ENCODE peak calls at places on chromosomes 16 and 17, in seven cellular contexts. X, Q, L, H, K, S and P are unnamed samples.
A peak's percentile ranks its signal among the peaks of the same experiment; 100 is the strongest.

GRCh38 chr16:9159839-9160550 is 68.6 kb downstream of the HAPSTR1 start:
- DNase-seq in X (peak; percentile 44), Q (peak; percentile 59), L (peak; percentile 50), H (no peak), K (peak; percentile 70), S (peak; percentile 82), P (peak; percentile 51)

GRCh38 chr17:64048805-64049204 is 28.4 kb upstream of the ICAM2 start:
- DNase-seq in X (no peak), Q (no peak), L (no peak), H (no peak), K (no peak), S (no peak), P (no peak)

GRCh38 chr16:11306997-11307638 is 26.0 kb upstream of the PRM1 start:
- DNase-seq in X (no peak), Q (no peak), L (no peak), H (no peak), K (no peak), S (no peak), P (peak; percentile 46)

GRCh38 chr17:73497721-73498120 is 146.5 kb downstream of the SDK2 start:
- DNase-seq in X (no peak), Q (no peak), L (no peak), H (no peak), K (no peak), S (no peak), P (no peak)

GRCh38 chr16:23025692-23026305 is 123.5 kb downstream of the USP31 start:
- DNase-seq in X (no peak), Q (no peak), L (no peak), H (no peak), K (no peak), S (no peak), P (peak; percentile 11)

GRCh38 chr17:39064374-39064773 is 87.1 kb downstream of the PLXDC1 start:
- DNase-seq in X (no peak), Q (peak; percentile 45), L (peak; percentile 32), H (no peak), K (no peak), S (no peak), P (no peak)

GRCh38 chr17:82937411-82938371 is 97.9 kb upstream of the ZNF750 start:
- DNase-seq in X (no peak), Q (no peak), L (no peak), H (peak; percentile 45), K (peak; percentile 36), S (no peak), P (no peak)

GRCh38 chr17:82881900-82882714 is 42.3 kb upstream of the ZNF750 start:
- DNase-seq in X (no peak), Q (no peak), L (no peak), H (no peak), K (peak; percentile 84), S (no peak), P (peak; percentile 80)

GRCh38 chr17:28173801-28174200 is 131.3 kb downstream of the NLK start:
- DNase-seq in X (no peak), Q (no peak), L (peak; percentile 57), H (no peak), K (no peak), S (no peak), P (peak; percentile 77)

GRCh38 chr16:27779719-27780161 is 229.8 kb downstream of the KATNIP start:
- DNase-seq in X (peak; percentile 17), Q (peak; percentile 56), L (peak; percentile 50), H (no peak), K (peak; percentile 60), S (peak; percentile 84), P (peak; percentile 33)

GRCh38 chr17:82497483-82498405 is 21.8 kb upstream of the FOXK2 start:
- DNase-seq in X (no peak), Q (peak; percentile 44), L (peak; percentile 48), H (no peak), K (peak; percentile 66), S (peak; percentile 76), P (peak; percentile 83)

GRCh38 chr16:75727221-75727620 is 931 bp upstream of the CPHXL start:
- DNase-seq in X (no peak), Q (no peak), L (no peak), H (no peak), K (peak; percentile 79), S (no peak), P (no peak)

GRCh38 chr16:29662729-29663019 is 373 bp upstream of the SPN start:
- DNase-seq in X (no peak), Q (no peak), L (no peak), H (no peak), K (no peak), S (no peak), P (no peak)

GRCh38 chr17:17314501-17315071 is 11.4 kb downstream of the NT5M start:
- DNase-seq in X (no peak), Q (no peak), L (no peak), H (no peak), K (no peak), S (no peak), P (no peak)

GRCh38 chr16:57645691-57646387 is 17.4 kb downstream of the ADGRG1 start:
- DNase-seq in X (no peak), Q (no peak), L (peak; percentile 72), H (no peak), K (no peak), S (no peak), P (no peak)

GRCh38 chr16:12337776-12338655 is 361.5 kb downstream of the SNX29 start:
- DNase-seq in X (no peak), Q (peak; percentile 35), L (no peak), H (no peak), K (no peak), S (no peak), P (no peak)

GRCh38 chr16:65767125-65767524 is 599.4 kb upstream of the CDH5 start:
- DNase-seq in X (no peak), Q (no peak), L (no peak), H (no peak), K (no peak), S (peak; percentile 71), P (no peak)

GRCh38 chr17:61395983-61396585 is 3.6 kb upstream of the TBX2 start:
- DNase-seq in X (no peak), Q (no peak), L (no peak), H (no peak), K (no peak), S (peak; percentile 50), P (no peak)

GRCh38 chr17:142102-142661 is 4.8 kb downstream of the SCGB1C2 start:
- DNase-seq in X (peak; percentile 3), Q (peak; percentile 5), L (peak; percentile 17), H (peak; percentile 56), K (peak; percentile 72), S (no peak), P (no peak)

GRCh38 chr17:32323784-32324590 is 18.0 kb downstream of the C17orf75 start:
- DNase-seq in X (peak; percentile 65), Q (no peak), L (no peak), H (no peak), K (no peak), S (peak; percentile 60), P (peak; percentile 34)

GRCh38 chr16:89723279-89724250 is 2.2 kb downstream of the ZNF276 start:
- DNase-seq in X (no peak), Q (peak; percentile 45), L (peak; percentile 47), H (no peak), K (no peak), S (no peak), P (no peak)

GRCh38 chr17:77116371-77116860 is 24.4 kb upstream of the SEC14L1 start:
- DNase-seq in X (peak; percentile 53), Q (no peak), L (no peak), H (no peak), K (no peak), S (no peak), P (no peak)

GRCh38 chr16:84369105-84369504 is 767 bp downstream of the ATP2C2 start:
- DNase-seq in X (no peak), Q (no peak), L (no peak), H (no peak), K (no peak), S (peak; percentile 45), P (no peak)

GRCh38 chr16:84368327-84368996 is at the start of gene ATP2C2:
- DNase-seq in X (peak; percentile 78), Q (no peak), L (no peak), H (no peak), K (peak; percentile 89), S (peak; percentile 69), P (no peak)

GRCh38 chr16:84366208-84366607 is 2.1 kb upstream of the ATP2C2 start:
- DNase-seq in X (no peak), Q (no peak), L (no peak), H (no peak), K (no peak), S (no peak), P (no peak)

GRCh38 chr16:84367750-84368320 is 503 bp upstream of the ATP2C2 start:
- DNase-seq in X (peak; percentile 26), Q (no peak), L (no peak), H (no peak), K (no peak), S (no peak), P (no peak)

GRCh38 chr16:84367297-84367680 is 1.0 kb upstream of the ATP2C2 start:
- DNase-seq in X (no peak), Q (no peak), L (no peak), H (no peak), K (no peak), S (no peak), P (no peak)
- TF ChIP-seq CTCF in X (no peak), Q (no peak), L (no peak), H (no peak), K (no peak), S (no peak), P (no peak)

GRCh38 chr16:88383401-88384221 is 852 bp downstream of the ZNF469 start:
- DNase-seq in X (no peak), Q (peak; percentile 55), L (peak; percentile 51), H (no peak), K (no peak), S (peak; percentile 58), P (peak; percentile 69)

GRCh38 chr16:88385112-88385594 is 2.4 kb downstream of the ZNF469 start:
- DNase-seq in X (no peak), Q (no peak), L (no peak), H (no peak), K (no peak), S (no peak), P (no peak)

GRCh38 chr16:88382491-88383400 is at the start of gene ZNF469:
- DNase-seq in X (no peak), Q (peak; percentile 17), L (peak; percentile 49), H (no peak), K (no peak), S (peak; percentile 69), P (peak; percentile 29)

GRCh38 chr16:88385831-88386815 is 3.4 kb downstream of the ZNF469 start:
- DNase-seq in X (no peak), Q (no peak), L (no peak), H (no peak), K (no peak), S (no peak), P (no peak)

GRCh38 chr16:88384222-88385111 is 1.7 kb downstream of the ZNF469 start:
- DNase-seq in X (no peak), Q (no peak), L (no peak), H (no peak), K (no peak), S (no peak), P (no peak)
- H3K4me3 ChIP-seq in X (no peak overlapping the region), Q (peak overlapping the region; percentile 49), L (peak overlapping the region; percentile 42), H (peak overlapping the region; percentile 63), K (no peak overlapping the region), S (no peak overlapping the region), P (peak overlapping the region; percentile 58)

GRCh38 chr16:52912565-52913173 is 140.0 kb downstream of the CHD9NB start:
- DNase-seq in X (peak; percentile 56), Q (peak; percentile 51), L (peak; percentile 57), H (no peak), K (peak; percentile 75), S (peak; percentile 80), P (peak; percentile 38)
- TF ChIP-seq CTCF in X (peak; percentile 67), Q (peak; percentile 82), L (peak; percentile 77), H (peak; percentile 50), K (peak; percentile 94), S (peak; percentile 93), P (peak; percentile 64)

GRCh38 chr17:62705781-62706597 is 78.5 kb downstream of the MRC2 start:
- DNase-seq in X (no peak), Q (no peak), L (peak; percentile 41), H (no peak), K (no peak), S (peak; percentile 74), P (no peak)
- H3K4me3 ChIP-seq in X (no peak overlapping the region), Q (peak overlapping the region; percentile 59), L (no peak overlapping the region), H (no peak overlapping the region), K (no peak overlapping the region), S (peak overlapping the region; percentile 94), P (no peak overlapping the region)